ENCODE peak calls at places on chromosomes 16 and 17, in five cellular contexts. One of them, this sample, is unnamed.

GRCh38 chr16:80936410-80936809 is 70.3 kb downstream of the CMC2 start:
- DNase-seq in dermis microvascular lymphatic vessel endothelial cell: peak
- DNase-seq in NCI-H748 treated with DMSO at 0.1 percent for 48 hours: no peak
- DNase-seq in NCI-H526: no peak
- DNase-seq in CD8-positive, alpha-beta T cell: no peak
- DNase-seq in this sample: no peak

GRCh38 chr17:15966183-15966878 is 21.4 kb downstream of the ADORA2B start:
- DNase-seq in dermis microvascular lymphatic vessel endothelial cell: peak
- DNase-seq in NCI-H748 treated with DMSO at 0.1 percent for 48 hours: peak
- DNase-seq in NCI-H526: peak
- DNase-seq in CD8-positive, alpha-beta T cell: no peak
- DNase-seq in this sample: no peak

GRCh38 chr17:31917065-31917529 is 15.6 kb upstream of the UTP6 start:
- DNase-seq in dermis microvascular lymphatic vessel endothelial cell: no peak
- DNase-seq in NCI-H748 treated with DMSO at 0.1 percent for 48 hours: no peak
- DNase-seq in NCI-H526: no peak
- DNase-seq in CD8-positive, alpha-beta T cell: no peak
- DNase-seq in this sample: no peak

GRCh38 chr17:64505320-64506200 is 529 bp downstream of the DDX5 start:
- DNase-seq in dermis microvascular lymphatic vessel endothelial cell: peak
- DNase-seq in NCI-H748 treated with DMSO at 0.1 percent for 48 hours: peak
- DNase-seq in NCI-H526: peak
- DNase-seq in CD8-positive, alpha-beta T cell: peak
- DNase-seq in this sample: peak

GRCh38 chr17:72117748-72118587 is 2.9 kb upstream of the SOX9 start:
- DNase-seq in dermis microvascular lymphatic vessel endothelial cell: no peak
- DNase-seq in NCI-H748 treated with DMSO at 0.1 percent for 48 hours: no peak
- DNase-seq in NCI-H526: no peak
- DNase-seq in CD8-positive, alpha-beta T cell: no peak
- DNase-seq in this sample: no peak

GRCh38 chr17:57553991-57554825 is 190.9 kb downstream of the CCDC182 start:
- DNase-seq in dermis microvascular lymphatic vessel endothelial cell: peak
- DNase-seq in NCI-H748 treated with DMSO at 0.1 percent for 48 hours: no peak
- DNase-seq in NCI-H526: peak
- DNase-seq in CD8-positive, alpha-beta T cell: no peak
- DNase-seq in this sample: no peak

GRCh38 chr17:50631908-50632571 is 2.6 kb upstream of the ABCC3 start:
- DNase-seq in dermis microvascular lymphatic vessel endothelial cell: no peak
- DNase-seq in NCI-H748 treated with DMSO at 0.1 percent for 48 hours: no peak
- DNase-seq in NCI-H526: no peak
- DNase-seq in CD8-positive, alpha-beta T cell: no peak
- DNase-seq in this sample: no peak

GRCh38 chr17:43069368-43069898 is 44.4 kb downstream of the RND2 start:
- DNase-seq in dermis microvascular lymphatic vessel endothelial cell: no peak
- DNase-seq in NCI-H748 treated with DMSO at 0.1 percent for 48 hours: no peak
- DNase-seq in NCI-H526: no peak
- DNase-seq in CD8-positive, alpha-beta T cell: no peak
- DNase-seq in this sample: no peak

This sample was measured in NCI-H1105 treated with DMSO at 0.1 percent for 48 hours.